ENCODE peak calls at places on chromosomes 4 and X, in six cellular contexts. K, I, S, G, A and F are unnamed samples.

GRCh38 chr4:185999207-185999606 is 69.7 kb upstream of the TLR3 start:
- DNase-seq in I (no peak), G (no peak), S (no peak), A (no peak), K (no peak), F (no peak)

GRCh38 chrX:48677456-48678030 is 6.1 kb upstream of the WAS start:
- DNase-seq in G (no peak), S (no peak), I (no peak), K (no peak), A (no peak), F (no peak)

GRCh38 chr4:111788046-111788642 is 357.1 kb upstream of the FAM241A start:
- DNase-seq in G (peak; percentile 65), I (no peak), S (no peak), A (no peak), K (no peak), F (peak; percentile 48)

GRCh38 chrX:130415201-130415600 is 13.4 kb downstream of the RBMX2 start:
- DNase-seq in K (no peak), I (no peak), A (no peak), G (no peak), S (no peak), F (no peak)

GRCh38 chr4:149914521-149915115 is 99.0 kb upstream of the IQCM start:
- DNase-seq in G (peak; percentile 54), S (no peak), A (peak; percentile 66), I (peak; percentile 51), K (no peak), F (peak; percentile 65)

GRCh38 chrX:15301924-15302323 is 13.5 kb downstream of the ASB11 start:
- DNase-seq in A (peak; percentile 40), K (no peak), S (no peak), G (no peak), I (no peak), F (no peak)

GRCh38 chr4:56468097-56468422 is 643 bp downstream of the SRP72 start:
- DNase-seq in A (peak; percentile 31), G (peak; percentile 15), K (no peak), I (peak; percentile 49), S (no peak), F (no peak)

GRCh38 chr4:57091657-57092162 is 18.5 kb downstream of the IGFBP7 start:
- DNase-seq in I (no peak), K (no peak), S (no peak), G (no peak), A (no peak), F (no peak)

GRCh38 chrX:92247076-92247475 is 467.9 kb downstream of the PCDH11X start:
- DNase-seq in A (peak; percentile 1), S (no peak), I (peak; percentile 68), K (no peak), G (no peak), F (no peak)

GRCh38 chrX:40084471-40084870 is 13.3 kb downstream of the BCOR start:
- DNase-seq in G (no peak), S (no peak), A (no peak), K (no peak), I (no peak), F (no peak)

DNA sequence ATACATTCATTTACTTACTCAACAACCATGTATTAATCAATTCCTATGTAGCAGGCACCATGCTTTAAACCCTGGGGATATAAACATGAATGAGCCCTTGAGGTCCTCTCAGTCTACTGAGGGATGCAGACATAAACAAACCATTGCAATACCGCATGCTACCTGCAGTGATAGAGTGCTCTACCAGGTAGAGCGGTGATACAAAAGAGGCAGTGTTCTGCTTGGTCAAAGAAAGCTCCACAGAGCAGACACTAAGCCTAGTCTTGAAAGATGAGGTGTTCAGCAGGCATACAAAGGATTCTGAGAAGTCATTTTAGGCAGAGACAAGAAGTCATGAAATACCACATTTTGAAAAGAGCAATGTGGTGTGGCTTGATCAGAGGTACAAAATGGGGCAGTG is 26.9 kb upstream of the AMOT start:
- DNase-seq in S (no peak), I (no peak), G (no peak), K (no peak), A (no peak), F (no peak)
- TF ChIP-seq CTCF in S (no peak), I (no peak), G (peak; percentile 13), K (no peak), A (no peak), F (no peak)

GRCh38 chr4:158771776-158772175 is 3.0 kb downstream of the FNIP2 start:
- DNase-seq in A (no peak), I (no peak), K (no peak), S (no peak), G (no peak), F (no peak)

GRCh38 chr4:158766419-158767044 is 2.3 kb upstream of the FNIP2 start:
- DNase-seq in G (no peak), S (no peak), I (no peak), A (no peak), K (no peak), F (no peak)

GRCh38 chr4:158768577-158769174 is at the start of gene FNIP2:
- DNase-seq in I (peak; percentile 78), K (peak; percentile 93), G (peak; percentile 73), A (peak; percentile 58), S (peak; percentile 82), F (peak; percentile 84)

GRCh38 chr4:158770671-158771070 is 1.8 kb downstream of the FNIP2 start:
- DNase-seq in S (no peak), A (no peak), K (no peak), G (no peak), I (no peak), F (no peak)

GRCh38 chr4:158769175-158769831 is 477 bp downstream of the FNIP2 start:
- DNase-seq in S (peak; percentile 30), A (peak; percentile 27), K (no peak), I (peak; percentile 36), G (peak; percentile 59), F (peak; percentile 66)
- TF ChIP-seq CTCF in S (no peak), A (no peak), K (no peak), I (no peak), G (no peak), F (no peak)

DNA sequence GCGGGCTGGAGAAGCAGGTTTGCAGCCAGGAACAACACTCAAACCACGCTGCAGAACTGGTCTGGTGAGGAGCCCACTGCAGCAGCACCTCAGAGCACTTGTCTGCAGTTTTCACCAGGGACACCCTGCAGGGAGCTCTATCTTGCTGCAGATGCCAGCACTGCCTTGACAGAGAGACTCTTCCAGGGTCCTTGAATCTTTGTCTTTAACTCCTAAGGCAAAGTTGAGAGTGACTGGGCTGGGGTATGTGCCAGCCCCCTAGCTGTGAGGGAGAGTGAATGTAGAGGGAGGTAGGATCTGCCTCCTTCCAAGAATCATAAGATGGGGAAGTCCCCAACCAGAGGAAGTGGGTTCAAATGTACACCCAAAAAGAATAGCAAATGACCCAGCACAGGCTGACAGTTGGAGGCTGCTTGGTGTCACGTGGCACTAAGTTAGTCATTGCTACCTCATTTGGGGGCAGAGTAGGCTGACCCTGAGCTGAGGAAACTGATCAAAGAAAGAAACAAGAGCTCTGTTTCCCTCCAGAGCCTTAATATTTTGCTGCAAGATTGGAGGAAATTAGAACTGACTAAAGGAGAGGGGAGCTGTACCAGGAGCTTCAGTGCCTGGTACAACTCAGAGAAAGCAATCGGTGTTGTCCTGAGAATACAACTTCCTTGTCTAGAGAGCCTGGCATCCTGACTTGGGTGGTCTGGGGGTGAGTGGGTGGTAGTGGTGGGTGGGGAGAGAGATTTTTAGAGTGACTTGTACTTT is 28.2 kb upstream of the HUWE1 start:
- DNase-seq in I (peak; percentile 64), G (peak; percentile 14), A (peak; percentile 55), S (no peak), K (no peak), F (no peak)
- TF ChIP-seq CTCF in I (no peak), G (no peak), A (no peak), S (no peak), K (no peak), F (no peak)

GRCh38 chrX:47523297-47523696 is 37.7 kb upstream of the ARAF start:
- DNase-seq in S (peak; percentile 79), A (peak; percentile 58), I (peak; percentile 59), G (peak; percentile 83), K (peak; percentile 92), F (peak; percentile 88)
- TF ChIP-seq CTCF in S (peak; percentile 76), A (peak; percentile 53), I (peak; percentile 61), G (peak; percentile 69), K (peak; percentile 68), F (peak; percentile 77)

GRCh38 chrX:10619311-10620015 is 922 bp downstream of the MID1 start:
- DNase-seq in I (peak; percentile 18), A (peak; percentile 11), G (no peak), K (no peak), S (no peak), F (no peak)

GRCh38 chrX:10618911-10619310 is 1.5 kb downstream of the MID1 start:
- DNase-seq in K (no peak), A (peak; percentile 13), I (peak; percentile 30), S (no peak), G (no peak), F (no peak)

GRCh38 chrX:10620121-10620699 is at the start of gene MID1:
- DNase-seq in G (peak; percentile 74), A (peak; percentile 78), S (peak; percentile 71), K (no peak), I (peak; percentile 85), F (peak; percentile 50)

GRCh38 chrX:10617964-10618342 is 2.4 kb downstream of the MID1 start:
- DNase-seq in A (peak; percentile 74), G (no peak), S (no peak), I (peak; percentile 66), K (no peak), F (no peak)

DNA sequence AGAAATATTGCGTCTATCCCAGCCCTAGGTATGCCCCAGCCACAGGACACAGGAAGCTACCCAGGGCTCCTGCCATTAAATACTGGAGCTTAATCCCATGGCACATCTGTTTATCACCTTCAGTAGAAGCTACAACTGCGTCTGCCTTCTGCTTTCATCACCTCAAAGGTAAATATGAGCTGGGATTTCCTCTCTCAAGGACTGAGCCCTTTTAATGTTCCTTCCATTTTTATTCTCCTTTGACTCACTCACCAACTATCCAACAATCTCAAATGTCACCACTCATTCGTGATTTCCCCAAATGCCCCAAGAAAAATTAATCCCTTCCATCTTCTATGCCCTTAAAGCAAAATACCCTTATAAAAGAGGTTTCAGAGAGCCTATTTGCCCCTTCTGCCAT is 1.8 kb upstream of the MID1 start:
- DNase-seq in A (no peak), S (no peak), K (no peak), G (no peak), I (no peak), F (no peak)
- TF ChIP-seq CTCF in A (no peak), S (no peak), K (no peak), G (no peak), I (no peak), F (no peak)

GRCh38 chr4:3834921-3835521 is 68.8 kb downstream of the ADRA2C start:
- DNase-seq in K (no peak), I (no peak), G (no peak), A (no peak), S (no peak), F (no peak)

GRCh38 chr4:3836041-3836801 is 70.0 kb downstream of the ADRA2C start:
- DNase-seq in G (peak; percentile 49), I (no peak), S (no peak), A (no peak), K (no peak), F (no peak)

GRCh38 chr4:3835527-3836040 is 69.4 kb downstream of the ADRA2C start:
- DNase-seq in S (no peak), G (no peak), K (no peak), I (no peak), A (no peak), F (no peak)

GRCh38 chr4:3836802-3837601 is 70.8 kb downstream of the ADRA2C start:
- DNase-seq in A (no peak), G (peak; percentile 77), K (no peak), S (no peak), I (no peak), F (peak; percentile 63)

GRCh38 chr4:3838437-3839380 is 72.5 kb downstream of the ADRA2C start:
- DNase-seq in A (no peak), G (no peak), K (no peak), I (no peak), S (no peak), F (no peak)
- TF ChIP-seq CTCF in A (no peak), G (no peak), K (no peak), I (no peak), S (no peak), F (no peak)